ENCODE peak calls at places on chromosomes 4 and X, in seven cellular contexts. Y is lung, T is lower lobe of right lung, V is astrocyte, D is ovary, U is WERI-Rb-1, G is aorta. H is an unnamed sample.

GRCh38 chr4:826508-827208 is 729 bp upstream of the CPLX1 start:
- DNase-seq in Y (no peak), T (peak; percentile 38), V (no peak), D (no peak), U (peak; percentile 54), G (peak; percentile 55), H (no peak)

GRCh38 chrX:53050841-53051240 is 2.3 kb downstream of the GPR173 start:
- DNase-seq in Y (no peak), T (no peak), V (peak; percentile 35), D (no peak), U (no peak), G (no peak), H (no peak)

GRCh38 chr4:42562016-42562415 is 94.9 kb downstream of the ATP8A1 start:
- DNase-seq in Y (no peak), T (no peak), V (no peak), D (no peak), U (no peak), G (no peak), H (no peak)

GRCh38 chr4:8228319-8229250 is 29.5 kb downstream of the SH3TC1 start:
- DNase-seq in Y (peak; percentile 86), T (peak; percentile 90), V (peak; percentile 79), D (peak; percentile 77), U (peak; percentile 38), G (no peak), H (peak; percentile 24)

GRCh38 chr4:39066371-39066770 is 4.3 kb downstream of the KLHL5 start:
- DNase-seq in Y (no peak), T (no peak), V (no peak), D (no peak), U (no peak), G (no peak), H (no peak)

GRCh38 chr4:74104145-74104544 is 5.2 kb upstream of the CXCL2 start:
- DNase-seq in Y (no peak), T (no peak), V (peak; percentile 47), D (no peak), U (no peak), G (no peak), H (no peak)

GRCh38 chr4:86306816-86307215 is 53.0 kb downstream of the MAPK10 start:
- DNase-seq in Y (no peak), T (no peak), V (peak; percentile 85), D (no peak), U (no peak), G (no peak), H (peak; percentile 22)

GRCh38 chr4:15003441-15003890 is 1.2 kb downstream of the CPEB2 start:
- DNase-seq in Y (peak; percentile 59), T (peak; percentile 79), V (no peak), D (peak; percentile 59), U (peak; percentile 47), G (peak; percentile 85), H (peak; percentile 68)

GRCh38 chr4:73855406-73855805 is 2.3 kb downstream of the PF4V1 start:
- DNase-seq in Y (no peak), T (no peak), V (no peak), D (no peak), U (no peak), G (no peak), H (no peak)

GRCh38 chr4:86891785-86892638 is at the start of gene C4orf36:
- DNase-seq in Y (peak; percentile 86), T (peak; percentile 88), V (peak; percentile 31), D (peak; percentile 63), U (peak; percentile 77), G (peak; percentile 88), H (peak; percentile 80)

GRCh38 chr4:19999775-20000414 is 251.8 kb upstream of the SLIT2 start:
- DNase-seq in Y (no peak), T (no peak), V (no peak), D (no peak), U (no peak), G (no peak), H (no peak)

GRCh38 chr4:83772680-83773079 is 236.8 kb downstream of the GPAT3 start:
- DNase-seq in Y (no peak), T (no peak), V (no peak), D (no peak), U (no peak), G (no peak), H (peak; percentile 31)

GRCh38 chrX:130091976-130092522 is 18.2 kb downstream of the ELF4 start:
- DNase-seq in Y (peak; percentile 64), T (peak; percentile 78), V (no peak), D (no peak), U (peak; percentile 58), G (no peak), H (no peak)

DNA sequence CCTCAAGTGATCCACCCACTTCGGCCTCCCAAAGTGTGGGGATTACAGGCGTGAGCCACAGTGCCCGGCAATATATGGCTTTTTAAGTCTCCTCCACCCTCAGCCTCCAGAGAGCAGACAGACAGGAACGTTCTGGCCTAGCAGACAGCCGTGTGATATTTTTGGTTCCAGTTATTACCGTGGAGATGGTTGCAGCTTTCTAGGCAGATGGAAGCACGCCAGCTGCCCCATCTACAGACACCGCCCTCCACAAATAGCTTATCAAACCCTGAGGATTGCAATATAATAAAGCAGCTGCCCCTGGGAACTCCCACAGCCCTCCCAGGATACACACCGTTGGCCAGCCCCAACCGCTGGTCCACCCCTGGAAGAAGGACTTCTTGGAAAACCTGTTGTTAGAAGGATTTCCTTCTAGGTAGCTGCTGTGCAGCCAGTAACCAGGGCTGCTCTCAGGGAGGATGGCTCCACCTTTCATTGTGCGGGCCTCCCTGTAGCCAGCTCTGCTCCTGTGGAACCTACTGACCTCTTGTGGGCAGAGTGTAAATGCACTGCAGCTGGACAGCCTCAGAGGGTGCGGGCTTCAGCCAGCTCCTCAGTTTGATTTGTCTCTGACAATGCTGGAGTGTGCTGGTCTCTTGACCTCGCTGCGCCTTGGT is 44.0 kb downstream of the SLC25A5 start:
- DNase-seq in Y (peak; percentile 66), T (peak; percentile 65), V (peak; percentile 32), D (peak; percentile 21), U (peak; percentile 75), G (peak; percentile 78), H (peak; percentile 17)
- H3K36me3 ChIP-seq in Y (no peaks in the 10 kb centered on the region), T (no peaks in the 10 kb centered on the region), V (no peaks in the 10 kb centered on the region), D (no peaks in the 10 kb centered on the region), U (no peaks in the 10 kb centered on the region), G (no peaks in the 10 kb centered on the region), H (no peaks in the 10 kb centered on the region)

GRCh38 chr4:150253416-150253815 is 175.2 kb downstream of the DCLK2 start:
- DNase-seq in Y (no peak), T (no peak), V (no peak), D (no peak), U (no peak), G (no peak), H (no peak)

GRCh38 chr4:150251752-150252190 is 173.5 kb downstream of the DCLK2 start:
- DNase-seq in Y (no peak), T (no peak), V (no peak), D (no peak), U (peak; percentile 59), G (no peak), H (peak; percentile 40)

GRCh38 chr4:150250998-150251651 is 172.9 kb downstream of the DCLK2 start:
- DNase-seq in Y (no peak), T (no peak), V (no peak), D (no peak), U (peak; percentile 37), G (no peak), H (no peak)

GRCh38 chr4:150252741-150253140 is 174.5 kb downstream of the DCLK2 start:
- DNase-seq in Y (no peak), T (no peak), V (no peak), D (no peak), U (no peak), G (no peak), H (no peak)

DNA sequence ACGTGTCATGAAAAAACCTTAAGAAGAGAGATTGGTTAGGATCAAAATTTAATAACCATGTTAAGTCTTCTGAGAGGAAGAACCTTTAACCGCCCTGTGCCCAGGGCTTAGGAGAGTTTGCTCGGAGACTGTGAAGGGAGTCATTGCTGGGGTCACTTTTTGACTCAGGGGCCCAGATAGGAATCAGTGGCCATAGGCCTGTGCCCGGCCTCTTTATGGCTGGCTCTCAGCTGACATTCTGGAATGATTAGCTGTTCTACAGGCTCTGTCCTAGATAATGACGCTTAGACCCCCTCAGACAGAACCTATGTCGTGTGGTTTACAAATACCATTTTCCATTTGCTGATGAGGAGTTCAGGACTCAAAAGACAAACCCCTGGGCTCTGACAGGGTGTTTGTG is 174.1 kb downstream of the DCLK2 start:
- DNase-seq in Y (no peak), T (no peak), V (no peak), D (no peak), U (no peak), G (no peak), H (no peak)
- H3K27ac ChIP-seq in Y (no peak overlapping the region), T (no peak overlapping the region), V (no peak overlapping the region), D (no peak overlapping the region), U (no peak overlapping the region), G (no peak overlapping the region), H (no peak overlapping the region)

DNA sequence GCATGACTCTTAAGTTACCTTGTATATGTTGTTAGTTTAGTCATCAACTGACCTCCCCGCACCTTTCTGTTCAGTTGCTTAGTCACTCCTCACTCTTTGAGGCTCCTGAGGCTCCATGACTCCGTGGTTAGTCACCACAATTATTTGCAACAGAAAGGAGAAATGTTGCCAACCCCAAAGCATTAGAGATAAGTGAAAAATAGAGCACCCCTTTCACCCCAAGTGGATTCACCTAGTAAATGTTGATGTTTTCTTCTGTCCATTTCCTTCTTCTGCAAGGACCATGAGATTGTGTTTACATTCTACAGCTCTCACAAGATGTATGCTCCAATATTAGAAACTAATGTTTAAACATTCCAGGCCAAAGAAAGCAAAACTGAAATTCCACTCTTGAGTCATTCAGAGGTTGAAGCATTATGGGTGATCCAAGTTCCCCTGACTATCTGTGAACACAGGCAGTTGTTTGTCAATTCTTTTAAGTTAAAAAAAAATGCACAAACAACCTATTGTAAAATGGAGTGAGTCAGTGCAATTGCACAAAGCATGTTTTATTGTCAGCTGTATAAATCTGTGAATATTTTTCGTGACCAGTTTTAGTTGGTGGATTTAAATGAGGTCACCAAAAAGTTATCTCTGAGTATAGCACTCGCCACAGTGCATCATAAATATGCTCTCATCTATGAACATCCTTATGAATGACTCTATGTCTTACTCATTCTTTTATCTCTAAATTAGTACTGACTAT is 552.4 kb upstream of the MAGEB2 start:
- DNase-seq in Y (no peak), T (no peak), V (peak; percentile 96), D (no peak), U (no peak), G (no peak), H (no peak)
- H3K4me3 ChIP-seq in Y (no peak overlapping the region), T (no peak overlapping the region), V (peak overlapping the region; percentile 7), D (no peak overlapping the region), U (no peak overlapping the region), G (no peak overlapping the region), H (no peak overlapping the region)

DNA sequence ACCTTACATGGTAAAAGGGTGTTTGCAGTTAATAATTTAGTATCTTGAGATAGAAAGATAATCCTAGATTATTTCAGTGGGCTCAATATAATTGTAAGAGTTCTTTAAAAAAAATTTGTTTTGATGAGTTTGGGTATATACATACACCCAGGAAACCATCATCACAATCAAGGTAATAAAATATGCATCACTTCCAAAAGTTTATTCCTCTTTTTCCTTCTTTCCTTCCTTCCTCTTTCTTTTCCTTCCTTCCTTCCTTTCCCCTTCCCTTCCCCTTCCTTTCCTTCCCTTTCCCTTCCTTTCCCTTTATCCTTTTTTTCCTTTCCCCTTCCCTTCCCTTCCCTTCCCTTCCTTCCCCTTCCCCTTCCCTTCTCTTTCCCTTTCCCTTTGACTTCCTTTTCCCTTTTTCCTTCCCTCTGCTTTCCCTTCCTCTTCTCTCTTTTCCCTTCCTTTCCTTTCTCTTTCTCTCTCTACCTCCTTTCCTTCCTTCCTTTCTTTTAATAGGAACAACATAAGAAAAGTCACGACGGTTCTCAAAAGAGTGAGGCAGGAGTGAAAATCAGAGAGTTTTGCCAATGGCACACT is 2050.1 kb upstream of the AGA start:
- DNase-seq in Y (no peak), T (no peak), V (no peak), D (no peak), U (no peak), G (no peak), H (no peak)
- H3K36me3 ChIP-seq in Y (no peaks in the 10 kb centered on the region), T (no peaks in the 10 kb centered on the region), V (no peaks in the 10 kb centered on the region), D (no peaks in the 10 kb centered on the region), U (no peaks in the 10 kb centered on the region), G (no peaks in the 10 kb centered on the region), H (no peaks in the 10 kb centered on the region)